ENCODE peak calls at places on chromosome 22, in seven cellular contexts. O is heart right ventricle, N is vagina, C is aorta, J is cardiac muscle cell, X is right lobe of liver, Z is mucosa of descending colon. U is an unnamed sample. For H3K4me1, the result is how much of the 10 kb centered on the place peaks cover.

GRCh38 chr22:44573451-44573850 is 75.4 kb upstream of the RTL6 start:
- DNase-seq in O (no peak), N (peak), C (no peak), J (no peak), X (peak), Z (no peak), U (no peak)

GRCh38 chr22:47591709-47592108 is 829.3 kb downstream of the TBC1D22A start:
- DNase-seq in O (no peak), N (no peak), C (peak), J (no peak), X (peak), Z (no peak), U (no peak)

GRCh38 chr22:27952779-27953178 is 33.7 kb upstream of the PITPNB start:
- DNase-seq in O (no peak), N (no peak), C (no peak), J (no peak), X (no peak), Z (no peak), U (no peak)

GRCh38 chr22:32013200-32013599 is 29.9 kb upstream of the SLC5A1 start:
- DNase-seq in O (no peak), N (no peak), C (no peak), J (no peak), X (no peak), Z (no peak), U (no peak)

GRCh38 chr22:25420471-25420924 is 144.0 kb upstream of the GRK3 start:
- DNase-seq in O (no peak), N (no peak), C (no peak), J (no peak), X (no peak), Z (no peak), U (no peak)

GRCh38 chr22:27388090-27388600 is 413.4 kb downstream of the MN1 start:
- DNase-seq in O (no peak), N (no peak), C (no peak), J (no peak), X (no peak), Z (no peak), U (no peak)

GRCh38 chr22:32354360-32355351 is 3.0 kb upstream of the RFPL3 start:
- DNase-seq in O (no peak), N (no peak), C (no peak), J (no peak), X (no peak), Z (no peak), U (no peak)

GRCh38 chr22:20503816-20504215 is 3.6 kb upstream of the MED15 start:
- DNase-seq in O (no peak), N (no peak), C (no peak), J (no peak), X (no peak), Z (peak), U (peak)

GRCh38 chr22:38700271-38700788 is 413 bp downstream of the JOSD1 start:
- DNase-seq in O (peak), N (no peak), C (peak), J (no peak), X (peak), Z (peak), U (peak)
- H3K4me1 ChIP-seq in O (half or more), N (half or more), C (under half), J (under half), X (under half), Z (under half), U (under half)

GRCh38 chr22:43341565-43341964 is 1.6 kb downstream of the SCUBE1 start:
- DNase-seq in O (no peak), N (no peak), C (no peak), J (no peak), X (no peak), Z (no peak), U (no peak)
- H3K4me1 ChIP-seq in O (under half), N (under half), C (under half), J (under half), X (under half), Z (under half), U (under half)

DNA sequence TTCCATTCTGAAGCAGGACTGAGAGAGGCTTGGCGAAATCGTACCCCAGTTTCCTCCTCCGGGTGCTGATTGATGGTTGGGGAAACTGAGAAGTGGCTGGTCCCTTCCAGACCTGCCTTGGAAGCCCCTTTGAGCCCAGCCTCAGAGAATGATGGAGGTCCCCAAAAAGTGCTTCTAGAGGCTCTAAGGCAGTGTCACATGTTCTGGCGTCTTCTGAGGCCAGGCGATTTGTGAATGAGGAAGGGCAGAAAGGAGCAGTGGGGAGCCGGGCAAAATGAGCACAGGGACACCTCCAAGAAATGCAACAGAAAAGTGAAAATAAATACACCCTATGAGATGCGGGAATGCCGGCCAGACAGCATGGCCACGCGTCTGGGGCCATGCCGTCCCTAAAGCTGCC is 1.0 kb upstream of the LIF start:
- DNase-seq in O (no peak), N (no peak), C (no peak), J (no peak), X (no peak), Z (no peak), U (no peak)
- H3K4me1 ChIP-seq in O (under half), N (half or more), C (under half), J (under half), X (under half), Z (under half), U (under half)

GRCh38 chr22:37568448-37569008 is 8.2 kb downstream of the CDC42EP1 start:
- DNase-seq in O (no peak), N (no peak), C (no peak), J (no peak), X (no peak), Z (no peak), U (no peak)
- H3K4me1 ChIP-seq in O (under half), N (half or more), C (under half), J (under half), X (under half), Z (half or more), U (under half)

GRCh38 chr22:37202001-37202555 is 10.2 kb downstream of the SSTR3 start:
- DNase-seq in O (no peak), N (no peak), C (peak), J (no peak), X (no peak), Z (no peak), U (no peak)
- H3K4me1 ChIP-seq in O (under half), N (under half), C (under half), J (under half), X (under half), Z (under half), U (under half)

DNA sequence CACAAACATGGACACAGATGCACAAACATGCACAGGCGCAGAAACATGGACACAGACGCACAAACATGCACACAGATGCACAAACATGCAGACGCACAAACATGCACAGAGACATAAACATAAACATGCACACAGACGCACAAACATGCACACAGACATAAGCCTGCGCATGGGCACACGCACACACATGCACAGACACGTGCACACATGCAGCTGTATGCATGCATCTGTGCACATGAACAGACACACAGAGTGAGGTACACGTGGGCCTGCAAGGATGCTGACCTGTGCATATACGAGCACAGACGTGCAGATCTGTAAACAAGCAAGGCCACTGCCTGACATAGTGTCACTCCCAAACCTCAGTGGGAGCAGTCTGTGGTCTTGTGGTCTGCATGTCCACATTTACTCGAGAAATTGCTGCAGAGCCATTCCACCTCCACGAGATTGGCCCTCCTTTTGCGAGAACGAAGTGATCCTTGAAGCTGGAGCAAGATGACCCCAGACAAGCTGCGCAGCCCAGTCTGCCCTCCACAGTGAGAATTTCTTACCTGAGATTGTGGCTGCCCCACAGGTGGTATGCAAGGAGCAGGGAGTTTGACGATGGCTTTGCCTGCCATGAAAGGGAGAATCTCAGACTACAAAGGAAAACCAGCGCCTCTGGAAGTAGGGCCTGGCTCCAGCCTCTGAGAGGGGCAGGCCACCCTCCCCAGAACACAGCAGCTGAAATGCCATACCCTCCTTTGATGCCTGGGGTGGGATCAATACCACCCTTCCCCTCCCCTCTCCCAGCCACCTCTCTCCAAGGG is 299.9 kb downstream of the BRD1 start:
- DNase-seq in O (no peak), N (no peak), C (no peak), J (no peak), X (no peak), Z (no peak), U (no peak)
- H3K4me1 ChIP-seq in O (under half), N (under half), C (under half), J (under half), X (under half), Z (under half), U (under half)

GRCh38 chr22:46040471-46041465 is 63.8 kb upstream of the WNT7B start:
- DNase-seq in O (no peak), N (no peak), C (peak), J (no peak), X (peak), Z (no peak), U (no peak)

GRCh38 chr22:46043339-46043738 is 66.4 kb upstream of the WNT7B start:
- DNase-seq in O (no peak), N (no peak), C (peak), J (no peak), X (peak), Z (no peak), U (no peak)

GRCh38 chr22:46042786-46043185 is 65.8 kb upstream of the WNT7B start:
- DNase-seq in O (no peak), N (no peak), C (peak), J (no peak), X (no peak), Z (no peak), U (peak)

GRCh38 chr22:46039531-46039930 is 62.6 kb upstream of the WNT7B start:
- DNase-seq in O (no peak), N (no peak), C (no peak), J (no peak), X (no peak), Z (no peak), U (no peak)

GRCh38 chr22:46041642-46042041 is 64.7 kb upstream of the WNT7B start:
- DNase-seq in O (no peak), N (no peak), C (no peak), J (no peak), X (peak), Z (no peak), U (no peak)
- H3K4me1 ChIP-seq in O (under half), N (half or more), C (under half), J (under half), X (under half), Z (under half), U (half or more)

GRCh38 chr22:23847991-23848864 is 9.4 kb upstream of the DERL3 start:
- DNase-seq in O (no peak), N (no peak), C (no peak), J (peak), X (no peak), Z (no peak), U (no peak)
- H3K4me1 ChIP-seq in O (under half), N (under half), C (under half), J (under half), X (under half), Z (under half), U (under half)

U was measured in heart left ventricle.